ENCODE peak calls at places on chromosomes 16 and 17, in four cellular contexts. H, M, S and R are unnamed samples.

GRCh38 chr17:9456265-9456664 is 119.4 kb downstream of the STX8 start:
- DNase-seq in S (no peak), H (no peak), M (no peak), R (no peak)

GRCh38 chr16:8622315-8622656 is 788 bp downstream of the METTL22 start:
- DNase-seq in S (no peak), M (no peak), H (no peak), R (no peak)

GRCh38 chr17:13374203-13375143 is 227.3 kb downstream of the HS3ST3A1 start:
- DNase-seq in S (no peak), H (no peak), M (no peak), R (no peak)

GRCh38 chr17:57987582-57988300 is at the start of gene VEZF1:
- DNase-seq in H (peak), S (no peak), M (peak), R (no peak)

GRCh38 chr16:75114179-75114945 is 2.2 kb downstream of the LDHD start:
- DNase-seq in H (no peak), S (no peak), M (no peak), R (no peak)

GRCh38 chr16:1527836-1528811 is 5.3 kb upstream of the TMEM204 start:
- DNase-seq in M (no peak), H (no peak), S (no peak), R (no peak)

GRCh38 chr17:81086789-81087551 is 52.0 kb downstream of the BAIAP2 start:
- DNase-seq in M (no peak), H (no peak), S (no peak), R (peak)

GRCh38 chr16:48137822-48138221 is 18.0 kb downstream of the ABCC12 start:
- DNase-seq in S (peak), H (no peak), M (no peak), R (no peak)

GRCh38 chr16:12763517-12763916 is 40.2 kb downstream of the CPPED1 start:
- DNase-seq in M (no peak), S (no peak), H (no peak), R (no peak)

GRCh38 chr17:53627511-53627910 is 195.2 kb upstream of the KIF2B start:
- DNase-seq in S (no peak), H (no peak), M (no peak), R (peak)

GRCh38 chr16:21283521-21284289 is 5.6 kb upstream of the CRYM start:
- DNase-seq in H (no peak), M (peak), S (peak), R (no peak)

GRCh38 chr16:66250686-66251405 is 115.6 kb upstream of the CDH5 start:
- DNase-seq in M (no peak), H (peak), S (no peak), R (peak)

GRCh38 chr17:57154896-57155295 is 69.8 kb downstream of the AKAP1 start:
- DNase-seq in M (no peak), H (no peak), S (no peak), R (no peak)

GRCh38 chr17:29848737-29849136 is 81.3 kb downstream of the SSH2 start:
- DNase-seq in M (no peak), H (no peak), S (no peak), R (no peak)

GRCh38 chr17:16106161-16106891 is 106.7 kb downstream of the TTC19 start:
- DNase-seq in M (no peak), H (no peak), S (no peak), R (no peak)

GRCh38 chr17:17032131-17032692 is 10.0 kb upstream of the MPRIP start:
- DNase-seq in S (no peak), M (no peak), H (peak), R (no peak)

GRCh38 chr17:45339646-45340605 is 23.1 kb upstream of the MAP3K14 start:
- DNase-seq in S (no peak), H (no peak), M (no peak), R (no peak)

GRCh38 chr17:45432405-45433113 is at the start of gene ARHGAP27:
- DNase-seq in M (peak), H (no peak), S (no peak), R (no peak)